ENCODE peak calls at places on chromosomes 1 and 21, in eight cellular contexts. C, G, E, Y, Q, R, U and T are unnamed samples.

GRCh38 chr1:210298296-210298695 is 30.4 kb upstream of the HHAT start:
- DNase-seq in E (no peak), G (no peak), Y (no peak), C (no peak), R (no peak), Q (no peak), U (no peak), T (no peak)

GRCh38 chr1:161335796-161336195 is 21.6 kb downstream of the SDHC start:
- DNase-seq in R (no peak), E (no peak), Q (no peak), Y (no peak), C (no peak), G (no peak), U (no peak), T (no peak)

GRCh38 chr1:75132421-75133381 is 1.5 kb upstream of the LHX8 start:
- DNase-seq in U (no peak), Q (no peak), G (no peak), C (no peak), R (no peak), Y (no peak), E (no peak), T (no peak)

GRCh38 chr1:63920154-63921117 is 146.6 kb downstream of the ROR1 start:
- DNase-seq in G (no peak), Y (no peak), E (no peak), R (peak; percentile 85), Q (no peak), U (no peak), C (no peak), T (no peak)

GRCh38 chr1:224880593-224881307 is 48.7 kb upstream of the DNAH14 start:
- DNase-seq in Y (no peak), Q (no peak), R (no peak), G (no peak), U (no peak), C (peak; percentile 10), E (no peak), T (no peak)

GRCh38 chr1:219567341-219567947 is 45.5 kb downstream of the ZC3H11B start:
- DNase-seq in C (no peak), Q (no peak), E (no peak), Y (no peak), R (peak; percentile 17), U (peak; percentile 4), G (no peak), T (no peak)

GRCh38 chr1:96236156-96236739 is 485.3 kb upstream of the PTBP2 start:
- DNase-seq in Q (no peak), E (peak; percentile 26), G (no peak), Y (no peak), C (peak; percentile 8), U (peak; percentile 39), R (peak; percentile 38), T (no peak)

GRCh38 chr1:190084552-190084951 is 393.1 kb downstream of the BRINP3 start:
- DNase-seq in G (no peak), C (no peak), Y (no peak), U (peak; percentile 24), Q (no peak), R (no peak), E (no peak), T (no peak)

GRCh38 chr1:6614019-6614952 is 755 bp downstream of the PHF13 start:
- DNase-seq in U (peak; percentile 41), R (no peak), Y (no peak), C (peak; percentile 64), Q (peak; percentile 87), E (peak; percentile 52), G (peak; percentile 79), T (no peak)

GRCh38 chr1:43831866-43832654 is 101.5 kb upstream of the ARTN start:
- DNase-seq in Y (no peak), G (no peak), C (no peak), U (no peak), E (no peak), R (no peak), Q (no peak), T (no peak)

GRCh38 chr21:22855581-22855980 is 1857.4 kb downstream of the NCAM2 start:
- DNase-seq in R (no peak), E (no peak), U (no peak), Y (no peak), C (no peak), Q (no peak), G (no peak), T (no peak)

DNA sequence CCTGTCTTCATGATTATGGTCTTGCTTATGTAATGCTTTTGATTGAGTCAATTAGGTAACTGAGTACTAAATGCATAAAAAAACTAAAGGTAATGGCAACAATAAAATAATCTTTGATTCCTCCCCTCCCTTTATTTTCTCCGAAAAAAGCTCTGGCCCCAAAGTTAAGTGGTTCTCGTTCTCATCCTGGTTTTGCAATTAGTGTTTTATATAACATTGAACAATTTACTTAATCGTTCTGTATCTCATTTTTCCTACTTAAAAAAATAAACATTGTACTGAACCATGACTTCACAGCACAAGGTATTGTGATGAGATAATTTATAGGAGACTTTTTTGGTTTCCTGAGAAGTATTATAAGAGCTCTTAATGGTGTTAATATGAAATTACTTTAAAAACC is 11.3 kb downstream of the SLC22A15 start:
- DNase-seq in E (no peak), Q (no peak), C (no peak), U (no peak), G (no peak), Y (no peak), R (no peak), T (no peak)
- H3K4me1 ChIP-seq in E (no peaks in the 10 kb centered on the region), Q (no peaks in the 10 kb centered on the region), C (no peaks in the 10 kb centered on the region), U (no peaks in the 10 kb centered on the region), G (no peaks in the 10 kb centered on the region), Y (no peaks in the 10 kb centered on the region), R (no peaks in the 10 kb centered on the region), T (no peaks in the 10 kb centered on the region)

DNA sequence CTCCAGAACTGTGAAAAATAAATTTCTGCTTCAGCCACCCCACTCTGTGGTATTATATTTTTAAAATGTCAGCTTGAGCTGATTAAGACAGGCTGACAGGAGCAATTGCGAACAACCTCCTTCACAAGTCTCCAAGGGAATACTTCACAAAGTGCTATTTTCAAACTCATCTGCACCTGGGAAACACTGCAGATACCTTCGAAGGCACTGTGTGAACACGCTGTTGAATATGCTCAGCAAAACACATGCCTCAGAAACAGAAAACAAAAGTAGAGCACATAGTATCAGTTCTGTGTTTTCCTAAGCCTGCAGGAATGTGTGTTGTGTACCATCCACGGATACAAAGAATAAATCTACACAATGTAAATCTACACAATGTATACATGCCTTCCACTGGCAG is 10.6 kb downstream of the TSPAN2 start:
- DNase-seq in Y (no peak), E (no peak), U (no peak), C (no peak), Q (no peak), G (no peak), R (no peak), T (no peak)
- H3K4me1 ChIP-seq in Y (no peaks in the 10 kb centered on the region), E (peaks cover 5% of the 10 kb centered on the region), U (no peaks in the 10 kb centered on the region), C (no peaks in the 10 kb centered on the region), Q (no peaks in the 10 kb centered on the region), G (peaks cover 27% of the 10 kb centered on the region), R (no peaks in the 10 kb centered on the region), T (no peaks in the 10 kb centered on the region)

GRCh38 chr1:178279287-178279686 is 185.4 kb downstream of the RASAL2 start:
- DNase-seq in U (no peak), Y (no peak), Q (no peak), G (no peak), C (no peak), E (no peak), R (no peak), T (no peak)

GRCh38 chr1:178278135-178278534 is 184.2 kb downstream of the RASAL2 start:
- DNase-seq in U (no peak), C (no peak), Y (no peak), E (no peak), G (no peak), R (peak; percentile 79), Q (no peak), T (no peak)

GRCh38 chr1:178283409-178283808 is 189.5 kb downstream of the RASAL2 start:
- DNase-seq in R (no peak), U (no peak), Q (no peak), Y (no peak), E (no peak), G (no peak), C (no peak), T (peak; percentile 20)

GRCh38 chr1:178284059-178284458 is 190.2 kb downstream of the RASAL2 start:
- DNase-seq in G (no peak), Q (no peak), R (no peak), E (no peak), Y (no peak), U (no peak), C (no peak), T (no peak)

DNA sequence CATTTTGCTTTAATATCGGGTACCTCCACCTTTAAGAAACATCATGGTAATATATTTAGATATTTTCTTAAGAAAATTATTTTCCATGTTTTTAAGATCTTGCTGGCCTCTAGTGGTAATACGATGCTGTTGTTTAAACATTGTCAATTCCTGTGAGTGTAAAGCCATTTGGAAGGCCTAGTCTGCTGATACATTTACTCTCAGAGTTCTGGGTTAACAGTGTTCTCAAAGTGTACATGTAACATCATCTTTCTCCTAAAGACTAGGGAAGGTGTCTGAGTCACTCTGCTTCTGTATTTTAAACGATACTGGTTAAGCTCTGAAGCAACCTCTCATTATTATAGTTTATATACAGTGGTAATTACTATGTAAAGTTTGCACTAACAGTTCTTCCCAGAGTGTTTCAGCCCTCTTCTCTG is 189.1 kb downstream of the RASAL2 start:
- DNase-seq in E (no peak), C (no peak), G (no peak), U (no peak), Y (no peak), R (peak; percentile 72), Q (no peak), T (no peak)
- H3K4me1 ChIP-seq in E (no peaks in the 10 kb centered on the region), C (no peaks in the 10 kb centered on the region), G (peaks cover 9% of the 10 kb centered on the region), U (no peaks in the 10 kb centered on the region), Y (no peaks in the 10 kb centered on the region), R (peaks cover 29% of the 10 kb centered on the region), Q (no peaks in the 10 kb centered on the region), T (no peaks in the 10 kb centered on the region)

GRCh38 chr1:204468206-204468605 is 26.4 kb downstream of the PIK3C2B start:
- DNase-seq in C (no peak), G (peak; percentile 61), E (no peak), Q (no peak), R (no peak), Y (no peak), U (no peak), T (no peak)

GRCh38 chr1:204468766-204469302 is 25.8 kb downstream of the PIK3C2B start:
- DNase-seq in E (no peak), R (no peak), C (no peak), Q (no peak), Y (no peak), U (no peak), G (peak; percentile 37), T (no peak)

GRCh38 chr1:204464701-204465100 is 29.9 kb downstream of the PIK3C2B start:
- DNase-seq in U (no peak), Y (no peak), Q (no peak), C (no peak), E (no peak), R (no peak), G (no peak), T (no peak)

GRCh38 chr1:204465469-204466415 is 28.9 kb downstream of the PIK3C2B start:
- DNase-seq in Q (peak; percentile 77), U (peak; percentile 51), G (no peak), C (no peak), R (no peak), Y (no peak), E (no peak), T (no peak)

GRCh38 chr1:204466416-204467405 is 27.9 kb downstream of the PIK3C2B start:
- DNase-seq in E (no peak), G (peak; percentile 85), U (no peak), C (no peak), Q (peak; percentile 81), R (no peak), Y (no peak), T (no peak)
- H3K4me1 ChIP-seq in E (peaks cover 42% of the 10 kb centered on the region), G (peaks cover 36% of the 10 kb centered on the region), U (peaks cover 47% of the 10 kb centered on the region), C (peaks cover 6% of the 10 kb centered on the region), Q (peaks cover 50% of the 10 kb centered on the region), R (peaks cover 4% of the 10 kb centered on the region), Y (peaks cover 8% of the 10 kb centered on the region), T (peaks cover 4% of the 10 kb centered on the region)